ENCODE peak calls at places on chromosomes 1 and 21, in five cellular contexts. C, M, J, S and K are unnamed samples.

GRCh38 chr1:59261537-59261936 is 35.4 kb upstream of the FGGY start:
- DNase-seq in C (no peak), M (no peak), J (no peak), S (no peak), K (no peak)

GRCh38 chr1:31703431-31704260 is at the start of gene COL16A1:
- DNase-seq in C (peak), M (no peak), J (peak), S (no peak), K (peak)

GRCh38 chr1:118948351-118948750 is 39.8 kb downstream of the TBX15 start:
- DNase-seq in C (no peak), M (no peak), J (no peak), S (no peak), K (peak)

GRCh38 chr21:26085100-26085499 is 85.5 kb downstream of the APP start:
- DNase-seq in C (no peak), M (no peak), J (peak), S (no peak), K (no peak)

GRCh38 chr1:63914241-63914640 is 140.4 kb downstream of the ROR1 start:
- DNase-seq in C (no peak), M (no peak), J (no peak), S (no peak), K (no peak)

GRCh38 chr1:22418352-22418751 is 33.3 kb upstream of the ZBTB40 start:
- DNase-seq in C (no peak), M (no peak), J (no peak), S (no peak), K (no peak)

GRCh38 chr1:245825128-245825901 is 670.5 kb downstream of the KIF26B start:
- DNase-seq in C (no peak), M (no peak), J (peak), S (no peak), K (peak)

GRCh38 chr1:220274122-220274855 is 2.0 kb upstream of the RAB3GAP2 start:
- DNase-seq in C (no peak), M (no peak), J (peak), S (no peak), K (peak)

GRCh38 chr1:209646558-209646957 is 5.7 kb downstream of the LAMB3 start:
- DNase-seq in C (no peak), M (no peak), J (peak), S (no peak), K (peak)

GRCh38 chr1:168441745-168442144 is 102.1 kb downstream of the XCL2 start:
- DNase-seq in C (no peak), M (no peak), J (peak), S (no peak), K (no peak)

GRCh38 chr1:234320069-234320468 is 53.2 kb upstream of the COA6 start:
- DNase-seq in C (no peak), M (no peak), J (no peak), S (no peak), K (no peak)

GRCh38 chr1:167630568-167631385 is 745 bp downstream of the RCSD1 start:
- DNase-seq in C (no peak), M (no peak), J (no peak), S (no peak), K (no peak)

GRCh38 chr1:169527461-169528213 is 41.9 kb upstream of the SLC19A2 start:
- DNase-seq in C (no peak), M (peak), J (peak), S (no peak), K (peak)

GRCh38 chr1:39474810-39475209 is 16.6 kb upstream of the BMP8A start:
- DNase-seq in C (no peak), M (peak), J (no peak), S (no peak), K (no peak)

GRCh38 chr21:46066843-46067331 is 31.0 kb upstream of the COL6A2 start:
- DNase-seq in C (no peak), M (no peak), J (peak), S (no peak), K (peak)

GRCh38 chr1:161885013-161885412 is 118.9 kb downstream of the ATF6 start:
- DNase-seq in C (no peak), M (no peak), J (peak), S (no peak), K (peak)

GRCh38 chr1:32764826-32765545 is 52.2 kb downstream of the YARS1 start:
- DNase-seq in C (no peak), M (no peak), J (no peak), S (no peak), K (peak)

GRCh38 chr1:20430355-20431290 is 55.4 kb downstream of the CAMK2N1 start:
- DNase-seq in C (no peak), M (peak), J (peak), S (no peak), K (peak)